ENCODE peak calls at places on chromosomes 5 and 9, in eight cellular contexts. C is tibial artery; I is adipocyte; K is left ventricle myocardium inferior; R is pancreas; Z is suprapubic skin; O is CD4-positive, alpha-beta memory T cell; F is aorta. H is an unnamed sample.

GRCh38 chr9:36317766-36318165 is 59.5 kb upstream of the GNE start:
- DNase-seq in R (peak; percentile 49), I (no peak), F (no peak), C (no peak), O (no peak), Z (peak; percentile 80), K (peak; percentile 19), H (no peak)

GRCh38 chr5:159341914-159342313 is 11.6 kb upstream of the IL12B start:
- DNase-seq in R (peak; percentile 19), I (peak; percentile 94), O (peak; percentile 92), F (no peak), Z (peak; percentile 74), C (peak; percentile 76), K (peak; percentile 38), H (peak; percentile 50)

GRCh38 chr9:71763752-71764332 is 4.5 kb downstream of the CEMIP2 start:
- DNase-seq in O (no peak), I (peak; percentile 57), Z (no peak), F (no peak), R (no peak), C (no peak), K (no peak), H (peak; percentile 67)

GRCh38 chr9:117160254-117160653 is 254.6 kb downstream of the ASTN2 start:
- DNase-seq in C (no peak), Z (no peak), O (no peak), K (no peak), F (no peak), I (no peak), R (no peak), H (no peak)

GRCh38 chr5:62652225-62652624 is 73.6 kb downstream of the LRRC70 start:
- DNase-seq in R (no peak), K (no peak), Z (no peak), F (no peak), O (no peak), C (no peak), I (no peak), H (no peak)

GRCh38 chr5:127871448-127872153 is 168.4 kb downstream of the CCDC192 start:
- DNase-seq in F (no peak), I (peak; percentile 60), R (no peak), C (no peak), O (no peak), K (no peak), Z (no peak), H (no peak)

GRCh38 chr5:124342027-124342471 is 404.4 kb downstream of the ZNF608 start:
- DNase-seq in Z (no peak), F (no peak), I (peak; percentile 86), O (no peak), K (peak; percentile 20), R (peak; percentile 23), C (no peak), H (peak; percentile 26)

GRCh38 chr5:81283976-81284375 is 17.4 kb upstream of the ZCCHC9 start:
- DNase-seq in O (no peak), K (no peak), Z (no peak), I (no peak), R (no peak), F (no peak), C (no peak), H (no peak)

GRCh38 chr9:111984075-111984802 is 87.6 kb downstream of the UGCG start:
- DNase-seq in F (no peak), Z (peak; percentile 13), O (no peak), I (no peak), R (no peak), C (no peak), K (no peak), H (no peak)

GRCh38 chr9:26995815-26996214 is 9.7 kb downstream of the LRRC19 start:
- DNase-seq in K (no peak), Z (no peak), I (no peak), O (no peak), C (no peak), R (no peak), F (no peak), H (no peak)

GRCh38 chr5:54453091-54453490 is 2.4 kb upstream of the HSPB3 start:
- DNase-seq in Z (no peak), O (no peak), I (peak; percentile 25), F (no peak), R (no peak), K (no peak), C (no peak), H (no peak)

GRCh38 chr5:148416921-148417320 is 33.2 kb downstream of the FBXO38 start:
- DNase-seq in R (no peak), Z (no peak), C (no peak), K (no peak), F (no peak), I (peak; percentile 24), O (no peak), H (no peak)

GRCh38 chr5:154058055-154059038 is 19.6 kb downstream of the MFAP3 start:
- DNase-seq in R (no peak), C (no peak), F (no peak), K (no peak), I (peak; percentile 4), O (no peak), Z (no peak), H (no peak)

GRCh38 chr9:98810106-98810840 is 2.8 kb downstream of the GALNT12 start:
- DNase-seq in C (no peak), I (no peak), Z (no peak), O (no peak), K (no peak), R (no peak), F (no peak), H (no peak)

GRCh38 chr5:137753227-137753985 is 757 bp downstream of the HNRNPA0 start:
- DNase-seq in R (peak; percentile 68), Z (peak; percentile 78), F (peak; percentile 88), C (peak; percentile 44), I (peak; percentile 54), O (peak; percentile 56), K (peak; percentile 58), H (no peak)

GRCh38 chr5:134549714-134550113 is 24.2 kb downstream of the JADE2 start:
- DNase-seq in Z (no peak), O (peak; percentile 2), K (no peak), R (no peak), C (no peak), I (peak; percentile 6), F (no peak), H (no peak)

GRCh38 chr9:68981825-68982224 is 32.1 kb downstream of the PRKACG start:
- DNase-seq in F (no peak), K (no peak), I (no peak), Z (no peak), O (no peak), C (no peak), R (no peak), H (no peak)

GRCh38 chr5:141654298-141654697 is 3.1 kb upstream of the FCHSD1 start:
- DNase-seq in R (no peak), C (no peak), F (no peak), K (no peak), I (peak; percentile 63), O (no peak), Z (no peak), H (peak; percentile 85)

GRCh38 chr5:35485487-35485886 is 132.2 kb upstream of the SPEF2 start:
- DNase-seq in K (no peak), O (no peak), R (no peak), I (no peak), C (no peak), Z (no peak), F (no peak), H (no peak)

GRCh38 chr5:76604838-76605237 is 18.4 kb downstream of the F2RL2 start:
- DNase-seq in F (no peak), O (no peak), K (no peak), C (no peak), R (no peak), I (peak; percentile 64), Z (no peak), H (no peak)

GRCh38 chr9:117434568-117434967 is 19.7 kb upstream of the ASTN2 start:
- DNase-seq in O (no peak), I (no peak), F (no peak), Z (no peak), R (no peak), K (no peak), C (no peak), H (no peak)

GRCh38 chr9:127724012-127724411 is 8.1 kb downstream of the TTC16 start:
- DNase-seq in F (no peak), K (no peak), I (no peak), Z (no peak), O (no peak), C (no peak), R (no peak), H (no peak)
- H3K36me3 ChIP-seq in F (no peaks in the 10 kb centered on the region), K (no peaks in the 10 kb centered on the region), I (no peaks in the 10 kb centered on the region), Z (no peaks in the 10 kb centered on the region), O (no peaks in the 10 kb centered on the region), C (no peaks in the 10 kb centered on the region), R (no peaks in the 10 kb centered on the region), H (no peaks in the 10 kb centered on the region)

GRCh38 chr9:21524099-21524830 is 42.2 kb upstream of the IFNE start:
- DNase-seq in C (no peak), I (no peak), R (no peak), F (no peak), Z (no peak), K (no peak), O (no peak), H (no peak)
- H3K36me3 ChIP-seq in C (no peaks in the 10 kb centered on the region), I (peaks cover 12% of the 10 kb centered on the region), R (no peaks in the 10 kb centered on the region), F (no peaks in the 10 kb centered on the region), Z (no peaks in the 10 kb centered on the region), K (no peaks in the 10 kb centered on the region), O (no peaks in the 10 kb centered on the region), H (peaks cover 12% of the 10 kb centered on the region)

GRCh38 chr5:14357441-14357840 is 214.3 kb downstream of the TRIO start:
- DNase-seq in O (no peak), F (no peak), K (peak; percentile 69), C (no peak), Z (no peak), R (no peak), I (no peak), H (no peak)

GRCh38 chr5:14358536-14358935 is 215.4 kb downstream of the TRIO start:
- DNase-seq in C (no peak), O (no peak), I (no peak), Z (no peak), R (no peak), K (no peak), F (no peak), H (no peak)

GRCh38 chr5:14356305-14356704 is 213.2 kb downstream of the TRIO start:
- DNase-seq in I (no peak), R (no peak), K (no peak), F (no peak), C (no peak), Z (no peak), O (no peak), H (no peak)

GRCh38 chr5:14359069-14360043 is 216.2 kb downstream of the TRIO start:
- DNase-seq in O (no peak), K (no peak), F (no peak), R (no peak), C (no peak), I (no peak), Z (no peak), H (no peak)

DNA sequence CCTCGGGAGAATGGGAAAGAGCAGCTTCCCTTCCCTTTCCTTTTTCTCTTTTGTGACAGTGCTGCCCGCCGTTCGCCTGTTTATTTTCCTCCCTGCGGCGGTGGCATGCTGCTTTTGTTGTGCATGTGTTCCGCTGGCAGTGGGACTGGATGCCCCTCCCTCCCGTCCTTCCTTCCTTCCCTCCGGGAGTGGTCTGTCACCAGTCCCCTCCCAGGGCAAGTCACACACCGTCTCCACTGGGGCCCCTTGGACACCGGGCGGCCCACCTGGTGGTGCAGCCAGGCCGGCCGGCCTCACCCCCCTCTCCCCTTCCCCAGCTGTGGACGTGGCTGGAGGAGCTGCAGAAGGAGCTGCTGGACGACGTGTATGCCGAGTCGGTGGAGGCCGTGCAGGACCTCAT is 214.7 kb downstream of the TRIO start:
- DNase-seq in O (no peak), R (no peak), K (no peak), F (no peak), I (no peak), Z (no peak), C (no peak), H (no peak)
- H3K36me3 ChIP-seq in O (no peaks in the 10 kb centered on the region), R (peaks cover 5% of the 10 kb centered on the region), K (peaks cover 44% of the 10 kb centered on the region), F (no peaks in the 10 kb centered on the region), I (peaks cover 82% of the 10 kb centered on the region), Z (peaks cover 43% of the 10 kb centered on the region), C (peaks cover 38% of the 10 kb centered on the region), H (peaks cover 24% of the 10 kb centered on the region)

GRCh38 chr9:137668203-137668602 is 49.4 kb downstream of the EHMT1 start:
- DNase-seq in C (no peak), I (no peak), F (peak; percentile 5), Z (no peak), K (no peak), R (no peak), O (no peak), H (no peak)
- H3K36me3 ChIP-seq in C (no peaks in the 10 kb centered on the region), I (peaks cover 7% of the 10 kb centered on the region), F (no peaks in the 10 kb centered on the region), Z (peaks cover 6% of the 10 kb centered on the region), K (no peaks in the 10 kb centered on the region), R (no peaks in the 10 kb centered on the region), O (peaks cover 4% of the 10 kb centered on the region), H (peaks cover 5% of the 10 kb centered on the region)

H was measured in BJ.